ENCODE peak calls at places on chromosomes 5 and 9, in eight cellular contexts. One of them, this sample, is unnamed.
A peak's percentile ranks its signal among the peaks of the same experiment; 100 is the strongest.

GRCh38 chr5:133253661-133254060 is 201.8 kb downstream of the HSPA4 start:
- DNase-seq in NCI-H82: no peak
- DNase-seq in BJ: no peak
- DNase-seq in astrocyte of the hippocampus: no peak
- DNase-seq in PC-9: no peak
- DNase-seq in prostate gland: no peak
- DNase-seq in D341Med: no peak
- DNase-seq in mammary epithelial cell: no peak
- DNase-seq in this sample: no peak

GRCh38 chr5:178487911-178488310 is 102.3 kb downstream of the COL23A1 start:
- DNase-seq in astrocyte of the hippocampus: no peak
- DNase-seq in NCI-H82: no peak
- DNase-seq in mammary epithelial cell: no peak
- DNase-seq in prostate gland: no peak
- DNase-seq in PC-9: no peak
- DNase-seq in D341Med: no peak
- DNase-seq in BJ: no peak
- DNase-seq in this sample: no peak

GRCh38 chr5:43063731-43064171 is 23.6 kb upstream of the ANXA2R start:
- DNase-seq in mammary epithelial cell: no peak
- DNase-seq in astrocyte of the hippocampus: peak; percentile 70
- DNase-seq in D341Med: no peak
- DNase-seq in NCI-H82: no peak
- DNase-seq in PC-9: peak; percentile 58
- DNase-seq in BJ: no peak
- DNase-seq in prostate gland: no peak
- DNase-seq in this sample: no peak

GRCh38 chr9:129027685-129028191 is 393 bp downstream of the SH3GLB2 start:
- DNase-seq in BJ: no peak
- DNase-seq in NCI-H82: peak; percentile 79
- DNase-seq in D341Med: no peak
- DNase-seq in astrocyte of the hippocampus: no peak
- DNase-seq in prostate gland: no peak
- DNase-seq in PC-9: peak; percentile 60
- DNase-seq in mammary epithelial cell: peak; percentile 57
- DNase-seq in this sample: peak; percentile 78

GRCh38 chr5:87541033-87541432 is 128.3 kb upstream of the CCNH start:
- DNase-seq in astrocyte of the hippocampus: peak; percentile 94
- DNase-seq in prostate gland: peak; percentile 46
- DNase-seq in mammary epithelial cell: peak; percentile 63
- DNase-seq in BJ: no peak
- DNase-seq in D341Med: peak; percentile 35
- DNase-seq in PC-9: no peak
- DNase-seq in NCI-H82: peak; percentile 32
- DNase-seq in this sample: peak; percentile 61

GRCh38 chr5:115298811-115299210 is 2.4 kb upstream of the CCDC112 start:
- DNase-seq in NCI-H82: no peak
- DNase-seq in D341Med: no peak
- DNase-seq in BJ: no peak
- DNase-seq in prostate gland: no peak
- DNase-seq in mammary epithelial cell: no peak
- DNase-seq in PC-9: no peak
- DNase-seq in astrocyte of the hippocampus: no peak
- DNase-seq in this sample: no peak

GRCh38 chr9:14348241-14349140 is 34.5 kb upstream of the NFIB start:
- DNase-seq in D341Med: no peak
- DNase-seq in PC-9: no peak
- DNase-seq in astrocyte of the hippocampus: peak; percentile 75
- DNase-seq in mammary epithelial cell: peak; percentile 52
- DNase-seq in BJ: no peak
- DNase-seq in NCI-H82: no peak
- DNase-seq in prostate gland: no peak
- DNase-seq in this sample: peak; percentile 27

GRCh38 chr5:92556747-92557146 is 1024.3 kb downstream of the NR2F1-AS1 start:
- DNase-seq in mammary epithelial cell: no peak
- DNase-seq in PC-9: no peak
- DNase-seq in BJ: no peak
- DNase-seq in D341Med: no peak
- DNase-seq in prostate gland: no peak
- DNase-seq in NCI-H82: no peak
- DNase-seq in astrocyte of the hippocampus: no peak
- DNase-seq in this sample: no peak

GRCh38 chr9:103183569-103184191 is 188.5 kb downstream of the CYLC2 start:
- DNase-seq in mammary epithelial cell: peak; percentile 8
- DNase-seq in prostate gland: no peak
- DNase-seq in PC-9: no peak
- DNase-seq in astrocyte of the hippocampus: no peak
- DNase-seq in D341Med: no peak
- DNase-seq in BJ: no peak
- DNase-seq in NCI-H82: peak; percentile 24
- DNase-seq in this sample: peak; percentile 18

GRCh38 chr5:178786859-178787499 is 56.5 kb upstream of the ZNF354A start:
- DNase-seq in prostate gland: peak; percentile 38
- DNase-seq in PC-9: peak; percentile 95
- DNase-seq in D341Med: no peak
- DNase-seq in BJ: peak; percentile 12
- DNase-seq in mammary epithelial cell: peak; percentile 87
- DNase-seq in astrocyte of the hippocampus: peak; percentile 59
- DNase-seq in NCI-H82: no peak
- DNase-seq in this sample: no peak

GRCh38 chr5:56479701-56480304 is 246.7 kb upstream of the ANKRD55 start:
- DNase-seq in D341Med: no peak
- DNase-seq in NCI-H82: no peak
- DNase-seq in astrocyte of the hippocampus: peak; percentile 27
- DNase-seq in mammary epithelial cell: no peak
- DNase-seq in PC-9: no peak
- DNase-seq in prostate gland: no peak
- DNase-seq in BJ: no peak
- DNase-seq in this sample: no peak

GRCh38 chr9:114218264-114219120 is 63.2 kb downstream of the COL27A1 start:
- DNase-seq in mammary epithelial cell: no peak
- DNase-seq in astrocyte of the hippocampus: peak; percentile 20
- DNase-seq in BJ: no peak
- DNase-seq in prostate gland: no peak
- DNase-seq in PC-9: no peak
- DNase-seq in D341Med: no peak
- DNase-seq in NCI-H82: no peak
- DNase-seq in this sample: no peak

GRCh38 chr5:125492977-125493376 is 746.5 kb upstream of the ZNF608 start:
- DNase-seq in D341Med: peak; percentile 60
- DNase-seq in NCI-H82: peak; percentile 65
- DNase-seq in PC-9: no peak
- DNase-seq in mammary epithelial cell: no peak
- DNase-seq in BJ: no peak
- DNase-seq in prostate gland: no peak
- DNase-seq in astrocyte of the hippocampus: no peak
- DNase-seq in this sample: no peak